ENCODE peak calls at places on chromosomes 13 and 19, in five cellular contexts. A is neuronal stem cell, S is MM.1S, T is K562, H is mesenchymal stem cell. Z is an unnamed sample.

GRCh38 chr19:46144756-46145155 is 3.3 kb upstream of the IGFL2 start:
- DNase-seq in A (no peak), S (no peak), T (no peak), H (no peak), Z (no peak)

GRCh38 chr19:31266196-31266595 is 83.0 kb downstream of the TSHZ3 start:
- DNase-seq in A (no peak), S (no peak), T (no peak), H (no peak), Z (no peak)

GRCh38 chr19:17089238-17089637 is 13.7 kb downstream of the MYO9B start:
- DNase-seq in A (no peak), S (no peak), T (no peak), H (peak; percentile 96), Z (peak; percentile 30)

GRCh38 chr13:72185756-72186155 is 318.8 kb upstream of the DACH1 start:
- DNase-seq in A (no peak), S (no peak), T (no peak), H (no peak), Z (no peak)

GRCh38 chr19:51599084-51599483 is 28.0 kb downstream of the ZNF175 start:
- DNase-seq in A (no peak), S (no peak), T (no peak), H (no peak), Z (no peak)

GRCh38 chr19:33954686-33955085 is 158.0 kb downstream of the KCTD15 start:
- DNase-seq in A (no peak), S (no peak), T (no peak), H (no peak), Z (no peak)

GRCh38 chr19:51163257-51163656 is 21.2 kb downstream of the SIGLEC7 start:
- DNase-seq in A (no peak), S (no peak), T (no peak), H (no peak), Z (no peak)

GRCh38 chr13:34412817-34413365 is 529.2 kb upstream of the NBEA start:
- DNase-seq in A (no peak), S (no peak), T (no peak), H (peak; percentile 23), Z (peak; percentile 48)

GRCh38 chr19:47423203-47423882 is 4.0 kb upstream of the MEIS3 start:
- DNase-seq in A (no peak), S (no peak), T (no peak), H (no peak), Z (no peak)

GRCh38 chr13:36528105-36528504 is 95.8 kb downstream of the CCNA1 start:
- DNase-seq in A (no peak), S (no peak), T (no peak), H (no peak), Z (no peak)

GRCh38 chr19:52351512-52351911 is 15.5 kb downstream of the ZNF610 start:
- DNase-seq in A (no peak), S (no peak), T (no peak), H (no peak), Z (no peak)

GRCh38 chr13:75226092-75226491 is 255.9 kb downstream of the TBC1D4 start:
- DNase-seq in A (no peak), S (no peak), T (peak; percentile 11), H (no peak), Z (peak; percentile 6)

GRCh38 chr13:50916701-50917184 is 7.2 kb downstream of the RNASEH2B start:
- DNase-seq in A (no peak), S (no peak), T (no peak), H (peak; percentile 9), Z (no peak)

GRCh38 chr19:47378246-47378645 is 29.1 kb downstream of the DHX34 start:
- DNase-seq in A (no peak), S (no peak), T (no peak), H (no peak), Z (no peak)

GRCh38 chr13:50366488-50367174 is 351.4 kb downstream of the KCNRG start:
- DNase-seq in A (no peak), S (no peak), T (no peak), H (no peak), Z (no peak)

GRCh38 chr19:18697680-18698079 is 14.2 kb downstream of the CRTC1 start:
- DNase-seq in A (no peak), S (no peak), T (peak; percentile 2), H (no peak), Z (no peak)

GRCh38 chr13:37602743-37603381 is 4.3 kb upstream of the POSTN start:
- DNase-seq in A (no peak), S (no peak), T (no peak), H (peak; percentile 43), Z (peak; percentile 70)

GRCh38 chr19:1133471-1133929 is 29.7 kb downstream of the GPX4 start:
- DNase-seq in A (no peak), S (peak; percentile 94), T (peak; percentile 85), H (no peak), Z (no peak)

GRCh38 chr13:91058066-91058465 is 289.4 kb upstream of the MIR17HG start:
- DNase-seq in A (peak; percentile 11), S (peak; percentile 44), T (no peak), H (peak; percentile 52), Z (no peak)

GRCh38 chr19:3526507-3527244 is 12.3 kb upstream of the TEKTIP1 start:
- DNase-seq in A (no peak), S (no peak), T (no peak), H (no peak), Z (no peak)

GRCh38 chr19:44451687-44452086 is 3.4 kb upstream of the ZNF229 start:
- DNase-seq in A (no peak), S (no peak), T (no peak), H (no peak), Z (no peak)
- H2AFZ ChIP-seq in A (no peak overlapping the region), S (no peak overlapping the region), T (no peak overlapping the region), H (no peak overlapping the region), Z (no peak overlapping the region)

DNA sequence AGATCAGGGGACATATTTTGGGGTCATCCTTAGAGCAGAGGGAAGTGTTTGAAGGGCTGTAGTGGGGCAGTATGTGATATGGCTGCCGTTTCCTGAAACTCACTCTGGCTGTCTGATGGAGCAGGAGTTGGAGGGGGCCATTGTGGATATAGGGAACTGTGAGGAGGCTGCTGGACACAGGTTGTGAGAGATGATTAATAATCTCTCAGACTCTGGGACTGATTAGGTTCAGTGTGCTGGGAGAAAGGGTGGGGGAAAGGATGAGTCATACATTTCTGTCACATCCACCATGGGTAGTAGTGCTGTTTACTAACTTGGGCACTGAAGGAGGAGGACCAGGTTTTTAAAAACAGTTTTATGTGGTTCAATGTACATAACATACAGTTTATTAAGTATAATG is 4.8 kb downstream of the B3GLCT start:
- DNase-seq in A (no peak), S (no peak), T (peak; percentile 55), H (peak; percentile 64), Z (peak; percentile 83)
- H2AFZ ChIP-seq in A (no peak overlapping the region), S (no peak overlapping the region), T (peak overlapping the region; percentile 75), H (no peak overlapping the region), Z (no peak overlapping the region)

GRCh38 chr19:19900574-19901444 is at the start of gene ZNF93:
- DNase-seq in A (peak; percentile 97), S (peak; percentile 98), T (peak; percentile 94), H (peak; percentile 97), Z (peak; percentile 99)

DNA sequence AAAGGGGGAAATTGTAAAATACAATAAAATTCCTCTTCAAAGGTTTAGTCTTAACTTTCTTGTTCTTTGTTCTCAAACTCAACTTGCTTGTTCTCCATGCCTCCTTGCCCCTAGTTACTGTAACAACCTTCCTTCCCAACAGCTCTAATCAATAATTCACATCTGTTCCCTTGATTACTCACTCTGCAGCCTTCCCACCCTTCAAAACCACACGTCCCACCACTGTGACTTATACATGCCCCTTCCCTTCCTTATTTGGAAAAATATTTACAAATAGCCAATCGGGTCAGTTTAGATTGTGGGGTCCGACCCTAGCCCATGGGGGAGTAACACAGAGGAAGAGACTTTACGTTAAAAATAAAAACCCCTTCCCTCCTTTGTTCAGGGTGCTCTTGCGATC is 622 bp upstream of the ZNF93 start:
- DNase-seq in A (no peak), S (no peak), T (peak; percentile 25), H (peak; percentile 79), Z (peak; percentile 75)
- H2AFZ ChIP-seq in A (peak overlapping the region; percentile 78), S (peak overlapping the region; percentile 93), T (peak overlapping the region; percentile 88), H (no peak overlapping the region), Z (peak overlapping the region; percentile 93)

GRCh38 chr19:41341669-41342490 is 11.8 kb downstream of the TGFB1 start:
- DNase-seq in A (no peak), S (no peak), T (no peak), H (no peak), Z (no peak)
- H2AFZ ChIP-seq in A (no peak overlapping the region), S (no peak overlapping the region), T (no peak overlapping the region), H (no peak overlapping the region), Z (no peak overlapping the region)

Z was measured in GM23248.